ENCODE peak calls at places on chromosomes 16 and 17, in four cellular contexts. One of them, this sample, is unnamed.

GRCh38 chr17:859461-860195 is 77.5 kb downstream of the MRM3 start:
- DNase-seq in mesendoderm: no peak
- DNase-seq in IMR-90: peak
- DNase-seq in H9: no peak
- DNase-seq in this sample: no peak

GRCh38 chr17:36072431-36073121 is 8.5 kb downstream of the CCL18 start:
- DNase-seq in mesendoderm: peak
- DNase-seq in IMR-90: peak
- DNase-seq in H9: peak
- DNase-seq in this sample: peak

GRCh38 chr16:89009343-89010209 is 32.6 kb upstream of the CBFA2T3 start:
- DNase-seq in mesendoderm: peak
- DNase-seq in IMR-90: no peak
- DNase-seq in H9: peak
- DNase-seq in this sample: peak

GRCh38 chr17:36524428-36524876 is 10.2 kb downstream of the MYO19 start:
- DNase-seq in mesendoderm: no peak
- DNase-seq in IMR-90: peak
- DNase-seq in H9: no peak
- DNase-seq in this sample: no peak

GRCh38 chr16:12752159-12752558 is 51.5 kb downstream of the CPPED1 start:
- DNase-seq in mesendoderm: peak
- DNase-seq in IMR-90: no peak
- DNase-seq in H9: no peak
- DNase-seq in this sample: no peak

GRCh38 chr16:23544436-23544835 is 12.7 kb downstream of the EARS2 start:
- DNase-seq in mesendoderm: no peak
- DNase-seq in IMR-90: no peak
- DNase-seq in H9: no peak
- DNase-seq in this sample: no peak

GRCh38 chr17:38339891-38340290 is 3.9 kb downstream of the GPR179 start:
- DNase-seq in mesendoderm: no peak
- DNase-seq in IMR-90: peak
- DNase-seq in H9: no peak
- DNase-seq in this sample: no peak

GRCh38 chr17:39653662-39654331 is 11.4 kb upstream of the TCAP start:
- DNase-seq in mesendoderm: peak
- DNase-seq in IMR-90: no peak
- DNase-seq in H9: peak
- DNase-seq in this sample: no peak

GRCh38 chr16:12260647-12261262 is 284.2 kb downstream of the SNX29 start:
- DNase-seq in mesendoderm: peak
- DNase-seq in IMR-90: peak
- DNase-seq in H9: peak
- DNase-seq in this sample: peak

GRCh38 chr17:77280304-77280910 is 139.6 kb downstream of the SEC14L1 start:
- DNase-seq in mesendoderm: peak
- DNase-seq in IMR-90: peak
- DNase-seq in H9: peak
- DNase-seq in this sample: no peak

GRCh38 chr16:67207857-67208524 is 9.1 kb downstream of the ELMO3 start:
- DNase-seq in mesendoderm: no peak
- DNase-seq in IMR-90: peak
- DNase-seq in H9: no peak
- DNase-seq in this sample: no peak

GRCh38 chr17:61490540-61490975 is 38.3 kb downstream of the TBX4 start:
- DNase-seq in mesendoderm: no peak
- DNase-seq in IMR-90: peak
- DNase-seq in H9: no peak
- DNase-seq in this sample: no peak

GRCh38 chr17:1997587-1998425 is 27.3 kb downstream of the RTN4RL1 start:
- DNase-seq in mesendoderm: peak
- DNase-seq in IMR-90: no peak
- DNase-seq in H9: peak
- DNase-seq in this sample: no peak

GRCh38 chr16:79466111-79466510 is 134.4 kb downstream of the MAF start:
- DNase-seq in mesendoderm: no peak
- DNase-seq in IMR-90: no peak
- DNase-seq in H9: no peak
- DNase-seq in this sample: no peak

GRCh38 chr17:43353364-43353763 is 45.4 kb upstream of the ARL4D start:
- DNase-seq in mesendoderm: no peak
- DNase-seq in IMR-90: no peak
- DNase-seq in H9: no peak
- DNase-seq in this sample: no peak

GRCh38 chr17:43360376-43360738 is 38.4 kb upstream of the ARL4D start:
- DNase-seq in mesendoderm: no peak
- DNase-seq in IMR-90: peak
- DNase-seq in H9: no peak
- DNase-seq in this sample: no peak

GRCh38 chr17:43359469-43360105 is 39.2 kb upstream of the ARL4D start:
- DNase-seq in mesendoderm: no peak
- DNase-seq in IMR-90: no peak
- DNase-seq in H9: no peak
- DNase-seq in this sample: no peak

GRCh38 chr17:43356450-43356849 is 42.3 kb upstream of the ARL4D start:
- DNase-seq in mesendoderm: no peak
- DNase-seq in IMR-90: no peak
- DNase-seq in H9: no peak
- DNase-seq in this sample: no peak

GRCh38 chr17:43356999-43357398 is 41.8 kb upstream of the ARL4D start:
- DNase-seq in mesendoderm: no peak
- DNase-seq in IMR-90: peak
- DNase-seq in H9: no peak
- DNase-seq in this sample: no peak
- H3K56ac ChIP-seq in mesendoderm: no peak
- H3K56ac ChIP-seq in IMR-90: no peak
- H3K56ac ChIP-seq in H9: no peak
- H3K56ac ChIP-seq in this sample: no peak

GRCh38 chr16:73204359-73205152 is 156.6 kb upstream of the ZFHX3 start:
- DNase-seq in mesendoderm: no peak
- DNase-seq in IMR-90: no peak
- DNase-seq in H9: no peak
- DNase-seq in this sample: no peak

GRCh38 chr16:73209190-73209589 is 161.3 kb upstream of the ZFHX3 start:
- DNase-seq in mesendoderm: no peak
- DNase-seq in IMR-90: no peak
- DNase-seq in H9: no peak
- DNase-seq in this sample: no peak

GRCh38 chr16:73202176-73202729 is 154.3 kb upstream of the ZFHX3 start:
- DNase-seq in mesendoderm: no peak
- DNase-seq in IMR-90: peak
- DNase-seq in H9: no peak
- DNase-seq in this sample: no peak

GRCh38 chr16:73206306-73206705 is 158.4 kb upstream of the ZFHX3 start:
- DNase-seq in mesendoderm: no peak
- DNase-seq in IMR-90: peak
- DNase-seq in H9: no peak
- DNase-seq in this sample: no peak

GRCh38 chr16:73205153-73205549 is 157.2 kb upstream of the ZFHX3 start:
- DNase-seq in mesendoderm: no peak
- DNase-seq in IMR-90: no peak
- DNase-seq in H9: no peak
- DNase-seq in this sample: no peak
- H3K56ac ChIP-seq in mesendoderm: no peak
- H3K56ac ChIP-seq in IMR-90: no peak
- H3K56ac ChIP-seq in H9: no peak
- H3K56ac ChIP-seq in this sample: no peak

GRCh38 chr16:78288915-78289314 is 189.5 kb downstream of the WWOX start:
- DNase-seq in mesendoderm: no peak
- DNase-seq in IMR-90: no peak
- DNase-seq in H9: no peak
- DNase-seq in this sample: no peak

GRCh38 chr16:78286076-78286475 is 186.6 kb downstream of the WWOX start:
- DNase-seq in mesendoderm: no peak
- DNase-seq in IMR-90: no peak
- DNase-seq in H9: no peak
- DNase-seq in this sample: no peak

GRCh38 chr16:78284957-78285434 is 185.5 kb downstream of the WWOX start:
- DNase-seq in mesendoderm: no peak
- DNase-seq in IMR-90: no peak
- DNase-seq in H9: no peak
- DNase-seq in this sample: no peak

GRCh38 chr16:78283668-78284251 is 184.3 kb downstream of the WWOX start:
- DNase-seq in mesendoderm: no peak
- DNase-seq in IMR-90: no peak
- DNase-seq in H9: no peak
- DNase-seq in this sample: no peak

GRCh38 chr16:78285437-78285917 is 186.0 kb downstream of the WWOX start:
- DNase-seq in mesendoderm: no peak
- DNase-seq in IMR-90: no peak
- DNase-seq in H9: no peak
- DNase-seq in this sample: no peak
- H3K56ac ChIP-seq in mesendoderm: no peak
- H3K56ac ChIP-seq in IMR-90: no peak
- H3K56ac ChIP-seq in H9: no peak
- H3K56ac ChIP-seq in this sample: no peak

DNA sequence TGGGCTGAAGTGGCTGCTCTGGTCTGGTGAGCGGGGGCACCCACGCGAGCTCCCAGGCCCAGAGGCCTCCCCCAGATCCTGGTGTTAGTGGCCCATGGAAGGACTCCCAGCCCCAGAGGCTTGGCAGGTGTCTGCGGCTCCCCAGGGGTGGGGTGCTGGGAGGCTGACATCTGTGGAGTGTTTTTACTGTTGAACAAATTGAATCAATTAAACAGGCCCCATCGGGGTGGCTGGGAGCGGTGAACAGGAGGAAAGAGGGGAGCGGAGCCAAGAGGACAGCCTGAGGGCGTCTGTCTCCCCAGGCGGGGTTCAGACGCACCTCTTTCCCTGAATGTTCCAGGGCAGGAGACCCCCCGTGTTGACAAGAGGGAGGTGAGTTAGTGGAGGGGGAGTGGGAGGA is 29.9 kb downstream of the ACTG1 start:
- DNase-seq in mesendoderm: no peak
- DNase-seq in IMR-90: no peak
- DNase-seq in H9: no peak
- DNase-seq in this sample: no peak
- H3K56ac ChIP-seq in mesendoderm: no peak
- H3K56ac ChIP-seq in IMR-90: no peak
- H3K56ac ChIP-seq in H9: no peak
- H3K56ac ChIP-seq in this sample: no peak

DNA sequence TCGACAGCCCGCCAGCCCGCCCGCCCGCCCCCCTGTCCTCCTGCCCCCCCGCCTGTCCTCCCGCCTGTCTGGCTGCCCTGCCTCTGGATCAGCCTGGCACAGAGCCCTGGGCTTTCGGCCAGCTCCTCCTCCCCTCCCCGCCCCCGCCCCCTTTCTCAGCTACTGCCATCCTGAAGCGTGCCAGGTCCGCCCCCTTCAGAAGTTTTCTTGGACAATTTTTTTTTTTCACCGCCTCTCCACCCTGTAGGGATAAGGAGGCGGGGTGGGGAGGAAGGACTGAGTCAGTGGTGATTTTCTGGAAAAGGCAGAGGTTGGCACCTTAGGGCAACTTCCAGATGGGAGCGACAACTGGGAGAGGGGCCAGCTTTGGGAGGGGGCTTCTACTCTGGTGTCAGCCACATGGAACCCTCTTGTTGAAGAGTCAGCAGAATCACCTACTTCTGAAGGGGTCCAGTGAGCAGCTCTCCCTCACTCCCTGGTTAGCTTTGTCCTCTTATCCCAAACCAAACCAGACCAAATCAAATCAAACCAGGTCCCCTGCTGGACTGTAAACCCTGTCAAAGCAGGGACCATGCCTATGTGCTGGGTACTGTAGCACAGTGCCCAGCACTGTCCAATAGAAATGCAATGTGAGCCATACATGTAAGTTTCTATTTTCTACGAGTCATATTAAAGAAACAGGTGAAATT is 19.7 kb downstream of the IGF2BP1 start:
- DNase-seq in mesendoderm: no peak
- DNase-seq in IMR-90: peak
- DNase-seq in H9: peak
- DNase-seq in this sample: no peak
- H3K56ac ChIP-seq in mesendoderm: no peak
- H3K56ac ChIP-seq in IMR-90: no peak
- H3K56ac ChIP-seq in H9: no peak
- H3K56ac ChIP-seq in this sample: no peak

GRCh38 chr16:61879306-61879705 is 156.9 kb downstream of the CDH8 start:
- DNase-seq in mesendoderm: no peak
- DNase-seq in IMR-90: no peak
- DNase-seq in H9: no peak
- DNase-seq in this sample: no peak
- H3K56ac ChIP-seq in mesendoderm: no peak
- H3K56ac ChIP-seq in IMR-90: no peak
- H3K56ac ChIP-seq in H9: no peak
- H3K56ac ChIP-seq in this sample: no peak

DNA sequence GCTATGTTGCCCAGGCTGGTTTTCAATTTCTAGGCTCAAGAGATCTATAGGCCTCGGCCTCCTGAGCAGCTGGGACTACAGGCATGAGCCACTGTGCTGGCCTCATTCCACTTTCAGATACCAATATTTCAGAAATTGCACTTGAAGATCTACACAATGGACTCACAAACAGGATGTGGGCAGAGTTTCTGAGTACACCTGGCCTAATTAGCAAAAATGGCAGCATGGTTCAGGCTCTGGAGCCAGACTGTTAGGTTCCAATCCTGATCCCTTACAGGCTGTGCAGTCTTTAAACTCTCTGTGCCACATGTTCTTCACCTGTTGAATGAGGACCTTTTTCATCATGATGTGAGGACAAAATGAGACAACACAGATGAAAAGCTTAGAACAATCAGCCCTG is 32.2 kb downstream of the RNF157 start:
- DNase-seq in mesendoderm: no peak
- DNase-seq in IMR-90: no peak
- DNase-seq in H9: no peak
- DNase-seq in this sample: no peak
- H3K56ac ChIP-seq in mesendoderm: no peak
- H3K56ac ChIP-seq in IMR-90: no peak
- H3K56ac ChIP-seq in H9: no peak
- H3K56ac ChIP-seq in this sample: no peak

GRCh38 chr17:66091440-66092080 is 100.4 kb downstream of the CEP112 start:
- DNase-seq in mesendoderm: no peak
- DNase-seq in IMR-90: no peak
- DNase-seq in H9: no peak
- DNase-seq in this sample: no peak

GRCh38 chr17:66087073-66087472 is 104.9 kb downstream of the CEP112 start:
- DNase-seq in mesendoderm: no peak
- DNase-seq in IMR-90: peak
- DNase-seq in H9: no peak
- DNase-seq in this sample: no peak

GRCh38 chr17:66089764-66090163 is 102.2 kb downstream of the CEP112 start:
- DNase-seq in mesendoderm: no peak
- DNase-seq in IMR-90: no peak
- DNase-seq in H9: no peak
- DNase-seq in this sample: no peak

DNA sequence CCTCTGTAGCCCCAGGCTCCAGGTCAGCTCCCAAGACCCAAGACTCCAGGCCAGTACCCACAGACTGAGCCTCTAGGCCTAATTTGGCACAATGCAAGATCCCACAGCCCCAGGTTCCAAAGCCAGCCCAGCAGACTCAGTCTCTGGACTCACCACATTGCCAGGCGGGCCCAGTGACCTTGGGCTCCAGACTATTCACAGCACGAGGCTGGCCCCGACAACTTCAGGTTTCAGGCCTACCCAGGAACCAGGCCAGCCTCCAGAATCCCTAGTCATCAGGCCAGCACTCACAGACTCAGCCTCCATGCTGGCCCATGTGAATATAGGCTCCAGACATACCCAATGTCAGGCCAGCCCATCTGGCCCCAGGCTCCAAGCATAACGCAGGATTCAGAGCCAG is 103.8 kb downstream of the CEP112 start:
- DNase-seq in mesendoderm: no peak
- DNase-seq in IMR-90: no peak
- DNase-seq in H9: no peak
- DNase-seq in this sample: no peak
- H3K56ac ChIP-seq in mesendoderm: no peak
- H3K56ac ChIP-seq in IMR-90: no peak
- H3K56ac ChIP-seq in H9: no peak
- H3K56ac ChIP-seq in this sample: no peak

This sample was measured in H1.